ENCODE peak calls at places on chromosomes 2 and 18, in eight cellular contexts. I is IMR-90, J is A549, P is OCI-LY7, F is GM12878, A is K562, V is astrocyte, T is GM23248. R is an unnamed sample.
A peak's percentile ranks its signal among the peaks of the same experiment; 100 is the strongest.

GRCh38 chr2:62334440-62335058 is 138.6 kb downstream of the B3GNT2 start:
- DNase-seq in I (no peak), J (no peak), P (no peak), F (peak; percentile 66), A (no peak), V (no peak), T (no peak), R (no peak)

GRCh38 chr2:31997653-31998052 is 13.2 kb downstream of the MEMO1 start:
- DNase-seq in I (no peak), J (no peak), P (peak; percentile 19), F (no peak), A (no peak), V (peak; percentile 57), T (no peak), R (no peak)

GRCh38 chr2:67159929-67160328 is 237.2 kb upstream of the ETAA1 start:
- DNase-seq in I (peak; percentile 81), J (no peak), P (no peak), F (no peak), A (no peak), V (peak; percentile 20), T (peak; percentile 2), R (no peak)

GRCh38 chr18:46481048-46481846 is 175.8 kb downstream of the LOXHD1 start:
- DNase-seq in I (peak; percentile 52), J (peak; percentile 10), P (peak; percentile 39), F (no peak), A (peak; percentile 30), V (peak; percentile 12), T (peak; percentile 51), R (peak; percentile 70)

GRCh38 chr18:46591821-46592391 is 65.1 kb downstream of the LOXHD1 start:
- DNase-seq in I (no peak), J (no peak), P (no peak), F (no peak), A (no peak), V (no peak), T (no peak), R (no peak)

GRCh38 chr2:19426941-19427340 is 68.5 kb upstream of the OSR1 start:
- DNase-seq in I (no peak), J (no peak), P (no peak), F (no peak), A (no peak), V (no peak), T (no peak), R (no peak)

GRCh38 chr18:59210311-59210710 is 9.6 kb upstream of the GRP start:
- DNase-seq in I (no peak), J (no peak), P (no peak), F (no peak), A (no peak), V (no peak), T (no peak), R (no peak)

GRCh38 chr2:235611337-235611736 is 117.5 kb downstream of the AGAP1 start:
- DNase-seq in I (no peak), J (no peak), P (no peak), F (no peak), A (no peak), V (no peak), T (no peak), R (no peak)

GRCh38 chr2:217604527-217605279 is 398.1 kb downstream of the TNS1 start:
- DNase-seq in I (no peak), J (no peak), P (no peak), F (no peak), A (no peak), V (no peak), T (no peak), R (no peak)

GRCh38 chr18:8835556-8835955 is 130.2 kb downstream of the MTCL1 start:
- DNase-seq in I (peak; percentile 41), J (no peak), P (no peak), F (no peak), A (no peak), V (peak; percentile 57), T (peak; percentile 82), R (no peak)

GRCh38 chr2:73291093-73291460 is 2.3 kb downstream of the EGR4 start:
- DNase-seq in I (peak; percentile 46), J (peak; percentile 41), P (no peak), F (no peak), A (peak; percentile 70), V (peak; percentile 36), T (peak; percentile 71), R (peak; percentile 18)

GRCh38 chr18:78729099-78729467 is 250.5 kb upstream of the SALL3 start:
- DNase-seq in I (no peak), J (no peak), P (no peak), F (no peak), A (no peak), V (no peak), T (no peak), R (no peak)

GRCh38 chr2:237922641-237923361 is 44.0 kb upstream of the UBE2F start:
- DNase-seq in I (no peak), J (peak; percentile 12), P (no peak), F (no peak), A (no peak), V (no peak), T (no peak), R (no peak)
- H3K4me2 ChIP-seq in I (no peak overlapping the region), J (peak overlapping the region; percentile 63), P (no peak overlapping the region), F (no peak overlapping the region), A (peak overlapping the region; percentile 81), V (no peak overlapping the region), T (no peak overlapping the region), R (no peak overlapping the region)

GRCh38 chr18:75083761-75084160 is 125.2 kb downstream of the PTGR3 start:
- DNase-seq in I (no peak), J (no peak), P (no peak), F (no peak), A (no peak), V (no peak), T (no peak), R (no peak)

GRCh38 chr18:75087119-75088020 is 121.6 kb downstream of the PTGR3 start:
- DNase-seq in I (no peak), J (no peak), P (no peak), F (no peak), A (no peak), V (no peak), T (no peak), R (no peak)

GRCh38 chr18:75086494-75087034 is 122.4 kb downstream of the PTGR3 start:
- DNase-seq in I (no peak), J (no peak), P (no peak), F (no peak), A (no peak), V (no peak), T (no peak), R (no peak)

GRCh38 chr18:75081486-75081885 is 127.5 kb downstream of the PTGR3 start:
- DNase-seq in I (no peak), J (no peak), P (no peak), F (no peak), A (no peak), V (no peak), T (no peak), R (no peak)

GRCh38 chr18:75083131-75083530 is 125.8 kb downstream of the PTGR3 start:
- DNase-seq in I (no peak), J (no peak), P (no peak), F (no peak), A (no peak), V (no peak), T (no peak), R (no peak)
- H3K4me2 ChIP-seq in I (no peak overlapping the region), J (no peak overlapping the region), P (no peak overlapping the region), F (no peak overlapping the region), A (no peak overlapping the region), V (no peak overlapping the region), T (no peak overlapping the region), R (no peak overlapping the region)

GRCh38 chr2:111121028-111121872 is 536 bp downstream of the BCL2L11 start:
- DNase-seq in I (no peak), J (no peak), P (peak; percentile 74), F (no peak), A (peak; percentile 47), V (no peak), T (peak; percentile 65), R (peak; percentile 63)

GRCh38 chr2:111123751-111124150 is 3.0 kb downstream of the BCL2L11 start:
- DNase-seq in I (no peak), J (no peak), P (no peak), F (no peak), A (no peak), V (no peak), T (no peak), R (no peak)

GRCh38 chr2:111121873-111122630 is 1.3 kb downstream of the BCL2L11 start:
- DNase-seq in I (peak; percentile 85), J (peak; percentile 77), P (peak; percentile 91), F (no peak), A (peak; percentile 94), V (peak; percentile 70), T (peak; percentile 95), R (peak; percentile 29)

GRCh38 chr2:111122631-111123421 is 2.1 kb downstream of the BCL2L11 start:
- DNase-seq in I (peak; percentile 82), J (peak; percentile 25), P (peak; percentile 34), F (no peak), A (peak; percentile 30), V (peak; percentile 78), T (peak; percentile 92), R (no peak)

DNA sequence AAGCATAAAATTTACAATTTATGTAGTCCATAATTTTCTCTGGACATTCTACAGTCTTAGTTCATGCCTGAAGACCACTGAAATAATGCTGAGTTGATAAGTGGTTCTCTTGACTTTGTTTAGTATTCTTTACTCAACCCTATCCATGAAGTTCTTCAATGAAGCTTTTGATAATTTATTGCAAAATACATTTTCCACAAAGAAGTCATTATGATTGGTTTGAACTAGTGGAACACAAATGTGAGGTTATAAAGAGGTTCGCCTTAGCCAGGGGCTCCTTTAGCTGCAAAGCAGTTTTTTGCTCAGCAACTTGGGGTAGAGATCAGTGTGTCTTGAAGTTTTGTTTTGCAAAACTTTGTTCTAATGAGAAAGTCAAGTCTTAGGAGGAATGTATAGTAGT is 5.9 kb downstream of the BCL2L11 start:
- DNase-seq in I (no peak), J (no peak), P (no peak), F (no peak), A (no peak), V (no peak), T (no peak), R (no peak)
- H3K4me2 ChIP-seq in I (no peak overlapping the region), J (no peak overlapping the region), P (peak overlapping the region; percentile 25), F (no peak overlapping the region), A (no peak overlapping the region), V (no peak overlapping the region), T (no peak overlapping the region), R (peak overlapping the region; percentile 2)

DNA sequence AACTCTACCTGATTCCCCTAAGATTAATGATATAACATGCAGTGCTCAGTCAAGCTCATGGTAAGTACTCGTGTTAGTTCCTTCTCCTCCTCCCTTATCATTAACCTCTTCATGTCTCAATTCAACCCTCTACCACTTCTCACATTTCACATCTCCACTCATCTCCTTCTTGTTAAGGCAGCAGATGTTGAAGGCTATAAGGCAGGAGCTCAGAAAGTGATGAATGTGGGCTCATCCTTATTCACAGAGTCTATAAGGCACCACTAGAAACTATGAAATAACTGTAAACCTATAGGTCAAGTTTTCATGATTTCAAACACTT is 56.0 kb downstream of the CLHC1 start:
- DNase-seq in I (no peak), J (no peak), P (no peak), F (no peak), A (no peak), V (no peak), T (no peak), R (no peak)
- H3K4me2 ChIP-seq in I (no peak overlapping the region), J (peak overlapping the region; percentile 50), P (no peak overlapping the region), F (no peak overlapping the region), A (peak overlapping the region; percentile 19), V (no peak overlapping the region), T (no peak overlapping the region), R (no peak overlapping the region)

GRCh38 chr2:26540977-26541376 is 63.1 kb upstream of the OTOF start:
- DNase-seq in I (no peak), J (no peak), P (no peak), F (no peak), A (no peak), V (no peak), T (no peak), R (no peak)
- H3K4me2 ChIP-seq in I (no peak overlapping the region), J (no peak overlapping the region), P (no peak overlapping the region), F (no peak overlapping the region), A (no peak overlapping the region), V (no peak overlapping the region), T (no peak overlapping the region), R (no peak overlapping the region)